ENCODE peak calls at places on chromosome 9, in four cellular contexts. One of them, this sample, is unnamed.

GRCh38 chr9:127033784-127034183 is 88.7 kb downstream of the ANGPTL2 start:
- DNase-seq in mesenchymal stem cell: no peak
- DNase-seq in H1: no peak
- DNase-seq in mesendoderm: no peak
- DNase-seq in this sample: no peak

GRCh38 chr9:77987880-77988525 is 43.6 kb downstream of the GNAQ start:
- DNase-seq in mesenchymal stem cell: no peak
- DNase-seq in H1: no peak
- DNase-seq in mesendoderm: no peak
- DNase-seq in this sample: no peak

GRCh38 chr9:128249914-128250838 is 25.6 kb downstream of the GOLGA2 start:
- DNase-seq in mesenchymal stem cell: peak; percentile 65
- DNase-seq in H1: peak; percentile 93
- DNase-seq in mesendoderm: peak; percentile 90
- DNase-seq in this sample: peak; percentile 72

GRCh38 chr9:93268551-93269314 is 84.8 kb downstream of the WNK2 start:
- DNase-seq in mesenchymal stem cell: no peak
- DNase-seq in H1: no peak
- DNase-seq in mesendoderm: no peak
- DNase-seq in this sample: no peak

GRCh38 chr9:116404228-116404627 is 250.6 kb downstream of the PAPPA start:
- DNase-seq in mesenchymal stem cell: no peak
- DNase-seq in H1: no peak
- DNase-seq in mesendoderm: no peak
- DNase-seq in this sample: no peak

GRCh38 chr9:103789686-103790085 is 304.4 kb upstream of the SMC2 start:
- DNase-seq in mesenchymal stem cell: no peak
- DNase-seq in H1: no peak
- DNase-seq in mesendoderm: peak; percentile 9
- DNase-seq in this sample: no peak

GRCh38 chr9:96156578-96156977 is 145.4 kb downstream of the HSD17B3 start:
- DNase-seq in mesenchymal stem cell: no peak
- DNase-seq in H1: no peak
- DNase-seq in mesendoderm: no peak
- DNase-seq in this sample: no peak

GRCh38 chr9:38046669-38047300 is 22.2 kb downstream of the SHB start:
- DNase-seq in mesenchymal stem cell: peak; percentile 72
- DNase-seq in H1: no peak
- DNase-seq in mesendoderm: peak; percentile 80
- DNase-seq in this sample: peak; percentile 93

GRCh38 chr9:99713838-99714306 is 107.8 kb upstream of the NR4A3 start:
- DNase-seq in mesenchymal stem cell: no peak
- DNase-seq in H1: no peak
- DNase-seq in mesendoderm: no peak
- DNase-seq in this sample: no peak

GRCh38 chr9:135015565-135015964 is 71.9 kb upstream of the OLFM1 start:
- DNase-seq in mesenchymal stem cell: no peak
- DNase-seq in H1: no peak
- DNase-seq in mesendoderm: no peak
- DNase-seq in this sample: no peak

GRCh38 chr9:135015986-135016640 is 71.4 kb upstream of the OLFM1 start:
- DNase-seq in mesenchymal stem cell: no peak
- DNase-seq in H1: no peak
- DNase-seq in mesendoderm: no peak
- DNase-seq in this sample: no peak

GRCh38 chr9:135015096-135015495 is 72.4 kb upstream of the OLFM1 start:
- DNase-seq in mesenchymal stem cell: no peak
- DNase-seq in H1: no peak
- DNase-seq in mesendoderm: no peak
- DNase-seq in this sample: no peak

GRCh38 chr9:135012166-135012565 is 75.3 kb upstream of the OLFM1 start:
- DNase-seq in mesenchymal stem cell: no peak
- DNase-seq in H1: no peak
- DNase-seq in mesendoderm: no peak
- DNase-seq in this sample: no peak

DNA sequence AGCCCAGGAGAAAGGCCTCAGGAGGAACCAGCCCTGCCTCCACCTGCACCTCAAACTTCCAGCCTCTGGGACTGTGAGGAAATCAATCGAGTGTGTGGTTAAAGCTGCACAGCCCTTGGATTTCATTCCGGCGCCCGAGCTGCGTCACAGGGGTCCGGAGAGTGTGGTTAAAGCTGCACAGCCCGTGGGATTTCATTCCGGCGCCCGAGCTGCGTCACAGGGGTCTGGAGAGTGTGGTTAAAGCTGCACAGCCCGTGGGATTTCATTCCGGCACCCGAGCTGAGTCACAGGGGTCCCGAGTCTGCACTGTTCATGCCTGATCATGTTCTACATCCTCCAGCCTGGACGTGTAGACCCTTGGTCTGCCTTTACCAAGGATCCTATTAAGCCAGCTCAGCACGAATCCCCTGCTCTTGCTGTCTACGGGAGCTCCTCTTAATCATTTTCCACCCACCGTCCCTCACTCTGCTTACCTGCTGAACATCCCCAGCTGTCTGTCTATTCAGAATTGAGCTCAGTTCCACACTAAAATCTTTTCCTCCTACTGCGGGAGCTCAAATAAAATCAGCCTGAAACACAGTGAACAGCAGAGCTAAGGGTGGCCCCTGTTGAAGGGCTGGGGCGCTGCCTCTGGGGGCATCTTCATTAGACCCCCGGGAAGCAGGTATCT is 73.0 kb upstream of the OLFM1 start:
- DNase-seq in mesenchymal stem cell: no peak
- DNase-seq in H1: no peak
- DNase-seq in mesendoderm: no peak
- DNase-seq in this sample: no peak
- H2AK5ac ChIP-seq in mesenchymal stem cell: no peak overlapping the region
- H2AK5ac ChIP-seq in H1: no peak overlapping the region
- H2AK5ac ChIP-seq in mesendoderm: no peak overlapping the region
- H2AK5ac ChIP-seq in this sample: no peak overlapping the region

DNA sequence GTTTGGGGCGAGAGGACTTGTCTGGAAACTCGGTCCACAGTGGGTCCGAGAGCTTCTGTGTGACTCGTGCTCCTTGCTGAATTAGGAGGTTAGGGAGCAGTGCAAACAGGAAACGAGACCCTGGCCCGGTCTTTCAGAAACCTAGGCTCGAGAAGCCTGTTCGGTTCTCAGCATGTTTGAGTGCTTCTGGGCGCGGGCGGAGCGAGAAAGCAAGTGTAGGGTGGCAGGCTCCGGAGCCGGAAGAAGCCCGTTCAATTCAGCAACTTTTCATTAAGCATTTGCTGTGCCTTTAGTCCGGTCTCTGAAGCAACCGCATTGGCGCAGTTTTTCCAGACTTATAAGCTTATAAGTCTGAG is 547 bp downstream of the CLTA start:
- DNase-seq in mesenchymal stem cell: peak; percentile 45
- DNase-seq in H1: no peak
- DNase-seq in mesendoderm: peak; percentile 47
- DNase-seq in this sample: no peak
- H3K4me2 ChIP-seq in mesenchymal stem cell: peak overlapping the region; percentile 87
- H3K4me2 ChIP-seq in H1: peak overlapping the region; percentile 99
- H3K4me2 ChIP-seq in mesendoderm: peak overlapping the region; percentile 39
- H3K4me2 ChIP-seq in this sample: peak overlapping the region; percentile 70

GRCh38 chr9:72363226-72363625 is 1.8 kb downstream of the ZFAND5 start:
- DNase-seq in mesenchymal stem cell: peak; percentile 17
- DNase-seq in H1: no peak
- DNase-seq in mesendoderm: no peak
- DNase-seq in this sample: no peak
- H2AK5ac ChIP-seq in mesenchymal stem cell: no peak overlapping the region
- H2AK5ac ChIP-seq in H1: no peak overlapping the region
- H2AK5ac ChIP-seq in mesendoderm: no peak overlapping the region
- H2AK5ac ChIP-seq in this sample: no peak overlapping the region

GRCh38 chr9:130607640-130608420 is 28.5 kb downstream of the FUBP3 start:
- DNase-seq in mesenchymal stem cell: no peak
- DNase-seq in H1: no peak
- DNase-seq in mesendoderm: no peak
- DNase-seq in this sample: no peak
- H3K4me2 ChIP-seq in mesenchymal stem cell: no peak overlapping the region
- H3K4me2 ChIP-seq in H1: no peak overlapping the region
- H3K4me2 ChIP-seq in mesendoderm: no peak overlapping the region
- H3K4me2 ChIP-seq in this sample: no peak overlapping the region

DNA sequence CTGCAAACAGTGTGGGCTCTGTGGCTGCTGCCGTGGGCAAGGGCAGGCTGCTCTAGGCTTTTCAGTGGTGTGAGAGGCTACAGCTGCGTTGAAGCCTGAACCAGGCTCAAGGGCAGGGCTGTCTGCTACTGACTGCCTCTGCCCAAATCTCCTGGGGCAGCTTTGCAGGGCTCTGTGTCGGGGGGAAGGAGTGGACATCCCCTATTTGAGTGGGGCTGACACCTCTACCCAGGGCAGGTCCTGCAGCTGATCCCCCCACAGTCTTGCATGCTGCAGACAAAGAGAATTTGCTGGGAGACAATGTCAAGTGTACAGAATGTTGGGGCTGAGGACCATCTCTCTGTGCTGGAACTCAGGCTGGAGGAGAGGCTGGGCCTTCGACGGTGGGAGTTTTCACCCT is 240.2 kb downstream of the PBX3 start:
- DNase-seq in mesenchymal stem cell: no peak
- DNase-seq in H1: no peak
- DNase-seq in mesendoderm: no peak
- DNase-seq in this sample: no peak
- H2AK5ac ChIP-seq in mesenchymal stem cell: no peak overlapping the region
- H2AK5ac ChIP-seq in H1: no peak overlapping the region
- H2AK5ac ChIP-seq in mesendoderm: no peak overlapping the region
- H2AK5ac ChIP-seq in this sample: no peak overlapping the region

GRCh38 chr9:129697111-129697955 is 31.9 kb downstream of the PRRX2 start:
- DNase-seq in mesenchymal stem cell: peak; percentile 84
- DNase-seq in H1: no peak
- DNase-seq in mesendoderm: peak; percentile 47
- DNase-seq in this sample: no peak
- H3K4me2 ChIP-seq in mesenchymal stem cell: peak overlapping the region; percentile 79
- H3K4me2 ChIP-seq in H1: peak overlapping the region; percentile 88
- H3K4me2 ChIP-seq in mesendoderm: peak overlapping the region; percentile 93
- H3K4me2 ChIP-seq in this sample: peak overlapping the region; percentile 78

DNA sequence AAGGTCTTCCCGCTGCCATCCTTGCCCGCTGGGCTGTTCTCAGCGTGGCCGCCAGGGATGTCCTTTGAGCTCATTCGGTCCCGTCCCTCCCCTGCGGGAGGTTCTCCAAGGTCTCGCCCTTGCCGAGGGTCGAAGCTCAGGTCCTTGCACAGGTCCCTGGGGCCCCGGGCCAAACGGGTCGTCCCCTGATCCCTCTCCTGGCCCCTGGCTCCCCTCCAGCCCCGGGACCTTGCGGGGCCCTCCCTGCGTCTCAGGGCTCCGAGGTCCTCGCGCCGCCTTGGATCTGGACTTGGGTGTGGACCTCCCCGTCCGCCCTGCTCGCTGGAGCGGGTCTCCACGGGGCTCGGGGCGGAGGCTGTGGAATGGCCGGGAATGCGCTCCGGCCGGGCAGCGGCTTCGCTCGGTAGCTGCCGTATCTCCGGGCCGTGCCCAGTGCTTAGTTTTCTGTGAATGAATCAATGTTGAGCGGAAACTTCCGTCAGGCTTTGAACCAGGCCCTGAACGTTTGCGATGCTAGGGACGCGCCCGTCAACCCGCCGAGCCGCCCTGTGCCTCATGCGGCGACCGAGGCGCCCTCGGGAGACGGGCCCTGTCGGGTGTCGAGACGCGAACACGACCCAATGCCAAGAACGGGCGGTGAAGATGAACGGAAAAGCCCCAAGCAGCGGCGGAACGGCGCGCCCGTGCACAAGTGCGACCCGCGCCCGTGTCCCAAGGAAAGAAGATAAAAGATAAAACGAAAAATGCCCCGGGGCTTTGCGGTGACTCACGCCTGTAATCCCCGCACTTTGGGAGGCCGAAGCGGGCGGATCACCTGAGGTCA is 779 bp downstream of the RNU6ATAC start:
- DNase-seq in mesenchymal stem cell: no peak
- DNase-seq in H1: no peak
- DNase-seq in mesendoderm: peak; percentile 75
- DNase-seq in this sample: peak; percentile 86
- H2AK5ac ChIP-seq in mesenchymal stem cell: no peak overlapping the region
- H2AK5ac ChIP-seq in H1: no peak overlapping the region
- H2AK5ac ChIP-seq in mesendoderm: no peak overlapping the region
- H2AK5ac ChIP-seq in this sample: no peak overlapping the region

This sample was measured in trophoblast cell.